ENCODE peak calls at places on chromosome 21, in eight cellular contexts. Y, F, B, X, C, U, H and V are unnamed samples.

GRCh38 chr21:45624356-45624854 is 19.1 kb upstream of the PCBP3 start:
- DNase-seq in F (no peak), U (no peak), Y (no peak), C (no peak), H (no peak), B (no peak), X (no peak), V (no peak)

GRCh38 chr21:28832013-28832714 is 160.5 kb downstream of the LTN1 start:
- DNase-seq in B (no peak), H (peak; percentile 70), F (no peak), C (no peak), X (no peak), U (no peak), Y (no peak), V (no peak)

GRCh38 chr21:26883768-26884167 is 38.6 kb upstream of the ADAMTS1 start:
- DNase-seq in C (no peak), X (no peak), H (no peak), U (no peak), B (no peak), Y (no peak), F (no peak), V (no peak)

GRCh38 chr21:33115586-33116541 is 45.9 kb downstream of the OLIG1 start:
- DNase-seq in C (no peak), X (no peak), Y (no peak), U (no peak), H (no peak), F (no peak), B (no peak), V (no peak)

GRCh38 chr21:35994605-35995004 is 65.7 kb downstream of the SETD4 start:
- DNase-seq in B (no peak), U (no peak), H (no peak), Y (no peak), C (no peak), X (no peak), F (no peak), V (no peak)

GRCh38 chr21:34942911-34943310 is 106.2 kb downstream of the RUNX1 start:
- DNase-seq in Y (no peak), F (no peak), B (no peak), C (peak; percentile 47), X (no peak), H (no peak), U (no peak), V (no peak)

GRCh38 chr21:32320059-32320458 is 21.4 kb downstream of the MRAP start:
- DNase-seq in B (no peak), Y (no peak), U (no peak), F (no peak), C (no peak), H (no peak), X (no peak), V (no peak)

GRCh38 chr21:45996311-45997204 is 15.0 kb downstream of the COL6A1 start:
- DNase-seq in H (no peak), B (no peak), U (no peak), X (no peak), F (peak; percentile 43), C (no peak), Y (no peak), V (no peak)

GRCh38 chr21:34886554-34887385 is 162.3 kb downstream of the RUNX1 start:
- DNase-seq in B (no peak), U (no peak), H (no peak), C (peak; percentile 55), X (no peak), F (peak; percentile 77), Y (no peak), V (no peak)

GRCh38 chr21:37146320-37147225 is 73.5 kb downstream of the TTC3 start:
- DNase-seq in F (no peak), X (no peak), Y (no peak), H (no peak), U (no peak), C (no peak), B (no peak), V (no peak)

GRCh38 chr21:30320215-30320614 is at the start of gene KRTAP26-1:
- DNase-seq in F (no peak), Y (no peak), C (no peak), H (no peak), U (no peak), X (no peak), B (no peak), V (no peak)

GRCh38 chr21:42568834-42569731 is 55.4 kb downstream of the SLC37A1 start:
- DNase-seq in X (no peak), Y (no peak), B (no peak), U (no peak), C (peak; percentile 65), F (no peak), H (no peak), V (no peak)

GRCh38 chr21:41726970-41727783 is 39.7 kb downstream of the RIPK4 start:
- DNase-seq in F (peak; percentile 83), U (no peak), H (peak; percentile 84), X (peak; percentile 86), C (no peak), Y (no peak), B (no peak), V (peak; percentile 69)

GRCh38 chr21:14356771-14357170 is 26.2 kb downstream of the HSPA13 start:
- DNase-seq in U (no peak), C (no peak), X (no peak), H (no peak), Y (no peak), B (no peak), F (no peak), V (no peak)

GRCh38 chr21:42234464-42235241 is 15.7 kb downstream of the ABCG1 start:
- DNase-seq in H (peak; percentile 72), X (peak; percentile 53), U (peak; percentile 63), F (peak; percentile 90), C (peak; percentile 74), B (peak; percentile 43), Y (no peak), V (no peak)

GRCh38 chr21:41000838-41001237 is 153.9 kb upstream of the DSCAM start:
- DNase-seq in U (no peak), Y (no peak), B (no peak), C (no peak), F (no peak), X (no peak), H (no peak), V (no peak)

GRCh38 chr21:33947451-33948095 is 32.0 kb upstream of the ATP5PO start:
- DNase-seq in U (peak; percentile 39), C (peak; percentile 46), H (peak; percentile 95), X (peak; percentile 89), F (peak; percentile 74), B (peak; percentile 76), Y (peak; percentile 84), V (peak; percentile 91)

GRCh38 chr21:31557421-31557955 is 102.0 kb upstream of the SOD1 start:
- DNase-seq in U (no peak), Y (no peak), C (peak; percentile 34), H (peak; percentile 47), F (no peak), B (no peak), X (no peak), V (no peak)

GRCh38 chr21:19507682-19508260 is 1104.2 kb upstream of the TMPRSS15 start:
- DNase-seq in B (no peak), F (no peak), H (peak; percentile 57), U (no peak), X (no peak), C (no peak), Y (no peak), V (no peak)

GRCh38 chr21:46118305-46118870 is 20.5 kb downstream of the COL6A2 start:
- DNase-seq in B (no peak), C (no peak), X (no peak), F (peak; percentile 51), Y (no peak), U (no peak), H (no peak), V (no peak)

GRCh38 chr21:46207920-46208571 is 20.5 kb downstream of the LSS start:
- DNase-seq in C (no peak), H (no peak), F (no peak), X (no peak), U (no peak), B (no peak), Y (no peak), V (no peak)

GRCh38 chr21:42614811-42615342 is 38.5 kb upstream of the PDE9A start:
- DNase-seq in F (no peak), C (no peak), Y (no peak), B (peak; percentile 23), H (peak; percentile 94), X (peak; percentile 81), U (peak; percentile 64), V (no peak)

GRCh38 chr21:18275740-18276139 is 31.1 kb downstream of the CHODL start:
- DNase-seq in H (no peak), F (no peak), X (no peak), U (no peak), B (no peak), Y (no peak), C (peak; percentile 89), V (no peak)

GRCh38 chr21:25895565-25896205 is 160.9 kb downstream of the GABPA start:
- DNase-seq in H (peak; percentile 56), C (peak; percentile 9), B (no peak), X (no peak), Y (no peak), U (no peak), F (no peak), V (no peak)

GRCh38 chr21:37257526-37257966 is 9.6 kb downstream of the VPS26C start:
- DNase-seq in C (no peak), F (peak; percentile 73), U (no peak), X (peak; percentile 6), Y (no peak), H (peak; percentile 47), B (no peak), V (no peak)